ENCODE peak calls at places on chromosomes 5 and 9, in ten cellular contexts. J, H, O, Z, R, M, G, I, A and S are unnamed samples.

GRCh38 chr5:149294872-149295829 is 23.5 kb downstream of the AFAP1L1 start:
- DNase-seq in J (no peak), H (no peak), O (no peak), Z (no peak), R (no peak), M (no peak), G (no peak), I (no peak), A (no peak), S (no peak)

GRCh38 chr5:43146958-43147357 is 26.2 kb downstream of the ZNF131 start:
- DNase-seq in J (no peak), H (no peak), O (no peak), Z (no peak), R (no peak), M (no peak), G (no peak), I (no peak), A (no peak), S (no peak)

GRCh38 chr5:32538031-32538547 is 47.3 kb upstream of the SUB1 start:
- DNase-seq in J (peak; percentile 29), H (no peak), O (no peak), Z (no peak), R (no peak), M (no peak), G (peak; percentile 62), I (no peak), A (peak; percentile 89), S (peak; percentile 33)

GRCh38 chr5:113090336-113091106 is 113.9 kb downstream of the DCP2 start:
- DNase-seq in J (no peak), H (no peak), O (no peak), Z (no peak), R (no peak), M (no peak), G (no peak), I (no peak), A (no peak), S (no peak)

GRCh38 chr9:127961613-127962150 is 19.1 kb downstream of the EEIG1 start:
- DNase-seq in J (no peak), H (no peak), O (no peak), Z (no peak), R (no peak), M (no peak), G (no peak), I (no peak), A (no peak), S (no peak)

GRCh38 chr5:167155387-167156051 is 1135.9 kb upstream of the WWC1 start:
- DNase-seq in J (no peak), H (no peak), O (no peak), Z (no peak), R (no peak), M (no peak), G (no peak), I (no peak), A (no peak), S (no peak)

GRCh38 chr5:60546157-60546556 is 153.8 kb downstream of the DEPDC1B start:
- DNase-seq in J (no peak), H (no peak), O (no peak), Z (no peak), R (no peak), M (peak; percentile 21), G (peak; percentile 23), I (no peak), A (no peak), S (no peak)

GRCh38 chr9:92747459-92748232 is 17.0 kb downstream of the BICD2 start:
- DNase-seq in J (no peak), H (peak; percentile 68), O (no peak), Z (no peak), R (no peak), M (no peak), G (no peak), I (no peak), A (no peak), S (no peak)

GRCh38 chr5:675876-676698 is 17.1 kb downstream of the TPPP start:
- DNase-seq in J (peak; percentile 23), H (no peak), O (no peak), Z (no peak), R (no peak), M (peak; percentile 17), G (peak; percentile 13), I (peak; percentile 16), A (no peak), S (no peak)

GRCh38 chr9:127185931-127186781 is 63.7 kb upstream of the ANGPTL2 start:
- DNase-seq in J (peak; percentile 36), H (no peak), O (peak; percentile 86), Z (no peak), R (peak; percentile 72), M (peak; percentile 49), G (peak; percentile 88), I (peak; percentile 8), A (no peak), S (no peak)

GRCh38 chr5:181164076-181164952 is 16.9 kb downstream of the OR2V2 start:
- DNase-seq in J (no peak), H (no peak), O (no peak), Z (peak; percentile 60), R (no peak), M (no peak), G (no peak), I (no peak), A (peak; percentile 62), S (no peak)

GRCh38 chr9:18324928-18325327 is 149.0 kb upstream of the ADAMTSL1 start:
- DNase-seq in J (no peak), H (no peak), O (no peak), Z (no peak), R (no peak), M (no peak), G (no peak), I (no peak), A (no peak), S (no peak)

GRCh38 chr9:18317896-18318295 is 156.1 kb upstream of the ADAMTSL1 start:
- DNase-seq in J (no peak), H (no peak), O (no peak), Z (no peak), R (no peak), M (no peak), G (no peak), I (no peak), A (no peak), S (no peak)

GRCh38 chr9:18325337-18326011 is 148.5 kb upstream of the ADAMTSL1 start:
- DNase-seq in J (no peak), H (no peak), O (no peak), Z (no peak), R (no peak), M (no peak), G (no peak), I (no peak), A (no peak), S (no peak)

GRCh38 chr9:18314321-18314720 is 159.6 kb upstream of the ADAMTSL1 start:
- DNase-seq in J (no peak), H (no peak), O (no peak), Z (no peak), R (peak; percentile 76), M (no peak), G (no peak), I (no peak), A (no peak), S (no peak)

GRCh38 chr9:18320046-18320445 is 153.9 kb upstream of the ADAMTSL1 start:
- DNase-seq in J (no peak), H (no peak), O (no peak), Z (no peak), R (no peak), M (no peak), G (no peak), I (no peak), A (no peak), S (no peak)
- TF ChIP-seq CTCF in J (no peak), H (no peak), O (no peak), Z (no peak), R (peak; percentile 31), M (no peak), G (no peak), I (no peak), A (no peak), S (no peak)

GRCh38 chr9:133342570-133342969 is 5.4 kb downstream of the MED22 start:
- DNase-seq in J (no peak), H (no peak), O (no peak), Z (peak; percentile 49), R (no peak), M (no peak), G (no peak), I (peak; percentile 60), A (no peak), S (no peak)
- TF ChIP-seq CTCF in J (no peak), H (no peak), O (no peak), Z (no peak), R (peak; percentile 29), M (no peak), G (no peak), I (no peak), A (peak; percentile 26), S (no peak)

GRCh38 chr5:40717281-40717680 is 37.6 kb downstream of the PTGER4 start:
- DNase-seq in J (no peak), H (no peak), O (no peak), Z (no peak), R (peak; percentile 71), M (no peak), G (no peak), I (no peak), A (no peak), S (no peak)

GRCh38 chr5:40720071-40720470 is 35.7 kb downstream of the TTC33 start:
- DNase-seq in J (no peak), H (no peak), O (no peak), Z (no peak), R (no peak), M (no peak), G (no peak), I (no peak), A (no peak), S (no peak)

GRCh38 chr5:40716590-40716989 is 36.9 kb downstream of the PTGER4 start:
- DNase-seq in J (no peak), H (no peak), O (no peak), Z (no peak), R (no peak), M (no peak), G (no peak), I (no peak), A (no peak), S (no peak)

GRCh38 chr5:40716000-40716399 is 36.3 kb downstream of the PTGER4 start:
- DNase-seq in J (no peak), H (peak; percentile 14), O (no peak), Z (no peak), R (no peak), M (no peak), G (no peak), I (no peak), A (no peak), S (no peak)
- TF ChIP-seq CTCF in J (no peak), H (no peak), O (no peak), Z (no peak), R (peak; percentile 40), M (no peak), G (no peak), I (no peak), A (peak; percentile 16), S (no peak)

DNA sequence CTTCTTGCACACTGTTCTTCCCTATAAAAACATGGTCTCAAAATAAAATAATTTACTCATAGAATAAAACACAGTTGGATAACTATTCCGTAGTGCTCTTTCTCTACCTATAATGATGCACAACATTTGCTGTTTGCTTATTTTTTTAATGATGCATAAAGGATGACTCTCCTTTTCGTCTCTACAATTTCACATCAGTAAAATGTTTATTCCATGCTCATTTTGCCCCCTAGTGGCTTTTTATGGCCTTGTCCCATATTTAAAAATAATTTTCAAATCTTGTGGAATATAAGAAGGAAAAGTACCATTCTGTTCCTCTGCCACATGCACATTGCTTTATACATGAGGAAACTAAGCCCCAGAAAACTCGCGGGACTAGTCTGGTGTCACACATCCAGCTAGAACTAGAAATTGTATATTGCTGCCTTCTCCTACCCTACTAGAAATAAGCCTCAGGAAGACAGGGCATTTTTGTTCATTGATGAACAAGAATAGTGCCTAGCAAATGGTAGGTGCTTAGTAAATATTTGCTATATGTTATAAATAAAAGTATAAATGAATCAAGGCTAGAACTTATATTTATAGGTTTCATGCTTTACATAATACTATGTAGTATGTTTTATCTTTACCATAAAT is 12.7 kb downstream of the KCTD16 start:
- DNase-seq in J (no peak), H (peak; percentile 28), O (no peak), Z (no peak), R (peak; percentile 65), M (no peak), G (no peak), I (no peak), A (no peak), S (no peak)
- TF ChIP-seq CTCF in J (peak; percentile 50), H (peak; percentile 89), O (peak; percentile 52), Z (peak; percentile 29), R (peak; percentile 61), M (peak; percentile 64), G (peak; percentile 78), I (peak; percentile 80), A (peak; percentile 58), S (peak; percentile 74)